ENCODE peak calls at places on chromosome 1, in six cellular contexts. One of them, this sample, is unnamed.

GRCh38 chr1:168518201-168518689 is 25.6 kb downstream of the XCL2 start:
- DNase-seq in brain microvascular endothelial cell: no peak
- DNase-seq in PC-3: no peak
- DNase-seq in AG04450: no peak
- DNase-seq in effector memory CD4-positive, alpha-beta T cell: no peak
- DNase-seq in GM06990: no peak
- DNase-seq in this sample: no peak

GRCh38 chr1:182281541-182281940 is 110.0 kb downstream of the GLUL start:
- DNase-seq in brain microvascular endothelial cell: no peak
- DNase-seq in PC-3: no peak
- DNase-seq in AG04450: no peak
- DNase-seq in effector memory CD4-positive, alpha-beta T cell: no peak
- DNase-seq in GM06990: no peak
- DNase-seq in this sample: no peak

GRCh38 chr1:52426391-52426790 is 22.0 kb downstream of the PRPF38A start:
- DNase-seq in brain microvascular endothelial cell: peak; percentile 44
- DNase-seq in PC-3: peak; percentile 61
- DNase-seq in AG04450: peak; percentile 45
- DNase-seq in effector memory CD4-positive, alpha-beta T cell: no peak
- DNase-seq in GM06990: no peak
- DNase-seq in this sample: peak; percentile 17

GRCh38 chr1:26378088-26378878 is 5.7 kb upstream of the ZNF683 start:
- DNase-seq in brain microvascular endothelial cell: peak; percentile 94
- DNase-seq in PC-3: peak; percentile 94
- DNase-seq in AG04450: peak; percentile 92
- DNase-seq in effector memory CD4-positive, alpha-beta T cell: peak; percentile 73
- DNase-seq in GM06990: peak; percentile 78
- DNase-seq in this sample: peak; percentile 94

GRCh38 chr1:84174051-84174556 is 30.0 kb downstream of the PRKACB start:
- DNase-seq in brain microvascular endothelial cell: peak; percentile 66
- DNase-seq in PC-3: peak; percentile 85
- DNase-seq in AG04450: no peak
- DNase-seq in effector memory CD4-positive, alpha-beta T cell: no peak
- DNase-seq in GM06990: no peak
- DNase-seq in this sample: no peak

GRCh38 chr1:67001682-67002425 is 52.1 kb downstream of the SLC35D1 start:
- DNase-seq in brain microvascular endothelial cell: no peak
- DNase-seq in PC-3: no peak
- DNase-seq in AG04450: no peak
- DNase-seq in effector memory CD4-positive, alpha-beta T cell: no peak
- DNase-seq in GM06990: no peak
- DNase-seq in this sample: no peak

GRCh38 chr1:108708726-108709660 is 3.7 kb upstream of the FNDC7 start:
- DNase-seq in brain microvascular endothelial cell: no peak
- DNase-seq in PC-3: peak; percentile 39
- DNase-seq in AG04450: no peak
- DNase-seq in effector memory CD4-positive, alpha-beta T cell: peak; percentile 33
- DNase-seq in GM06990: no peak
- DNase-seq in this sample: peak; percentile 67

GRCh38 chr1:181083842-181084605 is 4.5 kb upstream of the IER5 start:
- DNase-seq in brain microvascular endothelial cell: no peak
- DNase-seq in PC-3: peak; percentile 48
- DNase-seq in AG04450: no peak
- DNase-seq in effector memory CD4-positive, alpha-beta T cell: peak; percentile 25
- DNase-seq in GM06990: peak; percentile 50
- DNase-seq in this sample: no peak

GRCh38 chr1:244236721-244237120 is 185.6 kb downstream of the ZBTB18 start:
- DNase-seq in brain microvascular endothelial cell: no peak
- DNase-seq in PC-3: no peak
- DNase-seq in AG04450: no peak
- DNase-seq in effector memory CD4-positive, alpha-beta T cell: no peak
- DNase-seq in GM06990: no peak
- DNase-seq in this sample: no peak

GRCh38 chr1:197920345-197921117 is 3.4 kb downstream of the LHX9 start:
- DNase-seq in brain microvascular endothelial cell: no peak
- DNase-seq in PC-3: no peak
- DNase-seq in AG04450: no peak
- DNase-seq in effector memory CD4-positive, alpha-beta T cell: no peak
- DNase-seq in GM06990: no peak
- DNase-seq in this sample: no peak

GRCh38 chr1:98355656-98356384 is 305.7 kb upstream of the SNX7 start:
- DNase-seq in brain microvascular endothelial cell: no peak
- DNase-seq in PC-3: peak; percentile 74
- DNase-seq in AG04450: no peak
- DNase-seq in effector memory CD4-positive, alpha-beta T cell: no peak
- DNase-seq in GM06990: no peak
- DNase-seq in this sample: peak; percentile 41

GRCh38 chr1:68228833-68229232 is 3.5 kb downstream of the WLS start:
- DNase-seq in brain microvascular endothelial cell: no peak
- DNase-seq in PC-3: no peak
- DNase-seq in AG04450: no peak
- DNase-seq in effector memory CD4-positive, alpha-beta T cell: no peak
- DNase-seq in GM06990: no peak
- DNase-seq in this sample: no peak

GRCh38 chr1:206568256-206568655 is 44.0 kb downstream of the EIF2D start:
- DNase-seq in brain microvascular endothelial cell: no peak
- DNase-seq in PC-3: no peak
- DNase-seq in AG04450: no peak
- DNase-seq in effector memory CD4-positive, alpha-beta T cell: no peak
- DNase-seq in GM06990: no peak
- DNase-seq in this sample: no peak

GRCh38 chr1:154433161-154433681 is 28.1 kb downstream of the IL6R start:
- DNase-seq in brain microvascular endothelial cell: no peak
- DNase-seq in PC-3: peak; percentile 98
- DNase-seq in AG04450: no peak
- DNase-seq in effector memory CD4-positive, alpha-beta T cell: no peak
- DNase-seq in GM06990: no peak
- DNase-seq in this sample: no peak

GRCh38 chr1:246566808-246567154 is 525 bp downstream of the CNST start:
- DNase-seq in brain microvascular endothelial cell: no peak
- DNase-seq in PC-3: peak; percentile 17
- DNase-seq in AG04450: no peak
- DNase-seq in effector memory CD4-positive, alpha-beta T cell: peak; percentile 9
- DNase-seq in GM06990: no peak
- DNase-seq in this sample: no peak

GRCh38 chr1:193377472-193377871 is 191.1 kb upstream of the B3GALT2 start:
- DNase-seq in brain microvascular endothelial cell: no peak
- DNase-seq in PC-3: no peak
- DNase-seq in AG04450: no peak
- DNase-seq in effector memory CD4-positive, alpha-beta T cell: no peak
- DNase-seq in GM06990: no peak
- DNase-seq in this sample: no peak

GRCh38 chr1:93588206-93588605 is 93.4 kb downstream of the BCAR3 start:
- DNase-seq in brain microvascular endothelial cell: peak; percentile 63
- DNase-seq in PC-3: no peak
- DNase-seq in AG04450: no peak
- DNase-seq in effector memory CD4-positive, alpha-beta T cell: no peak
- DNase-seq in GM06990: no peak
- DNase-seq in this sample: no peak

GRCh38 chr1:29465755-29466154 is 229.4 kb downstream of the PTPRU start:
- DNase-seq in brain microvascular endothelial cell: peak; percentile 27
- DNase-seq in PC-3: peak; percentile 46
- DNase-seq in AG04450: peak; percentile 4
- DNase-seq in effector memory CD4-positive, alpha-beta T cell: no peak
- DNase-seq in GM06990: no peak
- DNase-seq in this sample: no peak

GRCh38 chr1:10631811-10632481 is 157.2 kb downstream of the PEX14 start:
- DNase-seq in brain microvascular endothelial cell: no peak
- DNase-seq in PC-3: no peak
- DNase-seq in AG04450: no peak
- DNase-seq in effector memory CD4-positive, alpha-beta T cell: no peak
- DNase-seq in GM06990: no peak
- DNase-seq in this sample: no peak

GRCh38 chr1:42690477-42691156 is 8.4 kb downstream of the YBX1 start:
- DNase-seq in brain microvascular endothelial cell: no peak
- DNase-seq in PC-3: no peak
- DNase-seq in AG04450: no peak
- DNase-seq in effector memory CD4-positive, alpha-beta T cell: no peak
- DNase-seq in GM06990: no peak
- DNase-seq in this sample: no peak

GRCh38 chr1:188023206-188023605 is 1194.5 kb downstream of the PLA2G4A start:
- DNase-seq in brain microvascular endothelial cell: peak; percentile 11
- DNase-seq in PC-3: peak; percentile 34
- DNase-seq in AG04450: peak; percentile 6
- DNase-seq in effector memory CD4-positive, alpha-beta T cell: no peak
- DNase-seq in GM06990: no peak
- DNase-seq in this sample: no peak

GRCh38 chr1:43312212-43312623 is 11.4 kb downstream of the TIE1 start:
- DNase-seq in brain microvascular endothelial cell: no peak
- DNase-seq in PC-3: no peak
- DNase-seq in AG04450: no peak
- DNase-seq in effector memory CD4-positive, alpha-beta T cell: no peak
- DNase-seq in GM06990: no peak
- DNase-seq in this sample: no peak

GRCh38 chr1:215566556-215567490 is at the start of gene KCTD3:
- DNase-seq in brain microvascular endothelial cell: peak; percentile 45
- DNase-seq in PC-3: peak; percentile 89
- DNase-seq in AG04450: no peak
- DNase-seq in effector memory CD4-positive, alpha-beta T cell: no peak
- DNase-seq in GM06990: peak; percentile 81
- DNase-seq in this sample: no peak

GRCh38 chr1:39992229-39992628 is 37.3 kb downstream of the MFSD2A start:
- DNase-seq in brain microvascular endothelial cell: peak; percentile 12
- DNase-seq in PC-3: no peak
- DNase-seq in AG04450: no peak
- DNase-seq in effector memory CD4-positive, alpha-beta T cell: no peak
- DNase-seq in GM06990: no peak
- DNase-seq in this sample: no peak

GRCh38 chr1:155070721-155071556 is 7.4 kb downstream of the EFNA4 start:
- DNase-seq in brain microvascular endothelial cell: peak; percentile 53
- DNase-seq in PC-3: peak; percentile 93
- DNase-seq in AG04450: no peak
- DNase-seq in effector memory CD4-positive, alpha-beta T cell: peak; percentile 52
- DNase-seq in GM06990: peak; percentile 85
- DNase-seq in this sample: no peak

GRCh38 chr1:159946242-159947187 is 1.1 kb upstream of the IGSF9 start:
- DNase-seq in brain microvascular endothelial cell: no peak
- DNase-seq in PC-3: no peak
- DNase-seq in AG04450: no peak
- DNase-seq in effector memory CD4-positive, alpha-beta T cell: no peak
- DNase-seq in GM06990: no peak
- DNase-seq in this sample: no peak
- H3K4me3 ChIP-seq in brain microvascular endothelial cell: peak overlapping the region; percentile 55
- H3K4me3 ChIP-seq in PC-3: peak overlapping the region; percentile 84
- H3K4me3 ChIP-seq in AG04450: no peak overlapping the region
- H3K4me3 ChIP-seq in effector memory CD4-positive, alpha-beta T cell: no peak overlapping the region
- H3K4me3 ChIP-seq in GM06990: no peak overlapping the region
- H3K4me3 ChIP-seq in this sample: no peak overlapping the region

GRCh38 chr1:211328866-211329265 is 2.2 kb downstream of the TRAF5 start:
- DNase-seq in brain microvascular endothelial cell: no peak
- DNase-seq in PC-3: no peak
- DNase-seq in AG04450: no peak
- DNase-seq in effector memory CD4-positive, alpha-beta T cell: no peak
- DNase-seq in GM06990: no peak
- DNase-seq in this sample: no peak

GRCh38 chr1:211326528-211327340 is at the start of gene TRAF5:
- DNase-seq in brain microvascular endothelial cell: no peak
- DNase-seq in PC-3: peak; percentile 30
- DNase-seq in AG04450: no peak
- DNase-seq in effector memory CD4-positive, alpha-beta T cell: peak; percentile 33
- DNase-seq in GM06990: peak; percentile 74
- DNase-seq in this sample: no peak

GRCh38 chr1:211327341-211327921 is 798 bp downstream of the TRAF5 start:
- DNase-seq in brain microvascular endothelial cell: peak; percentile 58
- DNase-seq in PC-3: peak; percentile 58
- DNase-seq in AG04450: no peak
- DNase-seq in effector memory CD4-positive, alpha-beta T cell: no peak
- DNase-seq in GM06990: peak; percentile 69
- DNase-seq in this sample: no peak

GRCh38 chr1:211329764-211330201 is 3.1 kb downstream of the TRAF5 start:
- DNase-seq in brain microvascular endothelial cell: no peak
- DNase-seq in PC-3: no peak
- DNase-seq in AG04450: no peak
- DNase-seq in effector memory CD4-positive, alpha-beta T cell: no peak
- DNase-seq in GM06990: peak; percentile 44
- DNase-seq in this sample: no peak

GRCh38 chr1:211328084-211328694 is 1.6 kb downstream of the TRAF5 start:
- DNase-seq in brain microvascular endothelial cell: no peak
- DNase-seq in PC-3: no peak
- DNase-seq in AG04450: no peak
- DNase-seq in effector memory CD4-positive, alpha-beta T cell: no peak
- DNase-seq in GM06990: no peak
- DNase-seq in this sample: no peak
- H3K4me3 ChIP-seq in brain microvascular endothelial cell: no peak overlapping the region
- H3K4me3 ChIP-seq in PC-3: peak overlapping the region; percentile 71
- H3K4me3 ChIP-seq in AG04450: peak overlapping the region; percentile 80
- H3K4me3 ChIP-seq in effector memory CD4-positive, alpha-beta T cell: peak overlapping the region; percentile 85
- H3K4me3 ChIP-seq in GM06990: peak overlapping the region; percentile 67
- H3K4me3 ChIP-seq in this sample: no peak overlapping the region

DNA sequence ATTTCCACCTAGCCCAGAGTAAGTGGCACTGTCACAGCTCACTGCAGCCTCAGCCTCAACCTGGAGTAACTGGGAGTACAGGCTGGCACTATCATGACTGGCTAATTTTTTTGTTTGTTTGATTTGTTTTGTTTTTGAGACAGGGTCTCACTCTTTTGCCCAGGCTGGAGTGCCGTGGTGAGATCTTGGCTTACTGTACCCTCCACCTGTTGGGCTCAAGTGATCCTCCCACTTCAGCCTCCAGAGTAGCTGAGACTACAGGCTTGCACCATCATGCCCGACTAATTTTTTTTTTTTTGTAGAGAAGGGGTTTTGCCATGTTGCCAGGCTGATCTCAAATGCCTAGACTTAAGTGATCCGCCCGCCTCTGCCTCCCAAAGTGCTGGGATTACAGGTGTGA is 2.5 kb downstream of the UCK2 start:
- DNase-seq in brain microvascular endothelial cell: no peak
- DNase-seq in PC-3: no peak
- DNase-seq in AG04450: no peak
- DNase-seq in effector memory CD4-positive, alpha-beta T cell: no peak
- DNase-seq in GM06990: no peak
- DNase-seq in this sample: no peak
- H3K4me3 ChIP-seq in brain microvascular endothelial cell: no peak overlapping the region
- H3K4me3 ChIP-seq in PC-3: peak overlapping the region; percentile 88
- H3K4me3 ChIP-seq in AG04450: peak overlapping the region; percentile 88
- H3K4me3 ChIP-seq in effector memory CD4-positive, alpha-beta T cell: no peak overlapping the region
- H3K4me3 ChIP-seq in GM06990: peak overlapping the region; percentile 88
- H3K4me3 ChIP-seq in this sample: peak overlapping the region; percentile 92

GRCh38 chr1:22236900-22237299 is 94.0 kb upstream of the WNT4 start:
- DNase-seq in brain microvascular endothelial cell: no peak
- DNase-seq in PC-3: no peak
- DNase-seq in AG04450: no peak
- DNase-seq in effector memory CD4-positive, alpha-beta T cell: no peak
- DNase-seq in GM06990: no peak
- DNase-seq in this sample: no peak

GRCh38 chr1:22237433-22238093 is 94.7 kb upstream of the WNT4 start:
- DNase-seq in brain microvascular endothelial cell: no peak
- DNase-seq in PC-3: no peak
- DNase-seq in AG04450: no peak
- DNase-seq in effector memory CD4-positive, alpha-beta T cell: no peak
- DNase-seq in GM06990: no peak
- DNase-seq in this sample: no peak

GRCh38 chr1:22236151-22236550 is 93.3 kb upstream of the WNT4 start:
- DNase-seq in brain microvascular endothelial cell: no peak
- DNase-seq in PC-3: no peak
- DNase-seq in AG04450: no peak
- DNase-seq in effector memory CD4-positive, alpha-beta T cell: no peak
- DNase-seq in GM06990: no peak
- DNase-seq in this sample: no peak

GRCh38 chr1:22239378-22239777 is 96.5 kb upstream of the WNT4 start:
- DNase-seq in brain microvascular endothelial cell: no peak
- DNase-seq in PC-3: no peak
- DNase-seq in AG04450: no peak
- DNase-seq in effector memory CD4-positive, alpha-beta T cell: no peak
- DNase-seq in GM06990: no peak
- DNase-seq in this sample: no peak

GRCh38 chr1:22238356-22239224 is 95.7 kb upstream of the WNT4 start:
- DNase-seq in brain microvascular endothelial cell: no peak
- DNase-seq in PC-3: no peak
- DNase-seq in AG04450: no peak
- DNase-seq in effector memory CD4-positive, alpha-beta T cell: no peak
- DNase-seq in GM06990: no peak
- DNase-seq in this sample: no peak
- H3K4me3 ChIP-seq in brain microvascular endothelial cell: no peak overlapping the region
- H3K4me3 ChIP-seq in PC-3: no peak overlapping the region
- H3K4me3 ChIP-seq in AG04450: no peak overlapping the region
- H3K4me3 ChIP-seq in effector memory CD4-positive, alpha-beta T cell: no peak overlapping the region
- H3K4me3 ChIP-seq in GM06990: no peak overlapping the region
- H3K4me3 ChIP-seq in this sample: no peak overlapping the region

This sample was measured in skeletal muscle cell.